ENCODE peak calls at places on chromosomes 12 and 14, in eight cellular contexts. X is HEK293T, B is NCI-H1092 treated with DMSO at 0.1 percent for 48 hours, M is PC-3, F is SW480, P is A673, Z is type B pancreatic cell, U is neural progenitor cell. J is an unnamed sample.

GRCh38 chr12:130396667-130397066 is 59.0 kb downstream of the PIWIL1 start:
- DNase-seq in X (no peak), U (no peak), B (no peak), P (no peak), Z (no peak), M (no peak), F (no peak), J (no peak)

GRCh38 chr12:64672925-64673409 is 62.7 kb downstream of the RASSF3 start:
- DNase-seq in X (no peak), Z (no peak), M (peak; percentile 42), U (no peak), B (peak; percentile 78), P (peak; percentile 93), F (peak; percentile 33), J (no peak)

GRCh38 chr12:81450920-81451739 is 308.0 kb downstream of the PPFIA2 start:
- DNase-seq in Z (no peak), M (peak; percentile 72), X (peak; percentile 64), U (peak; percentile 92), P (peak; percentile 88), F (peak; percentile 51), B (peak; percentile 33), J (no peak)

GRCh38 chr14:92613008-92613658 is 99.6 kb downstream of the RIN3 start:
- DNase-seq in F (no peak), M (peak; percentile 44), U (peak; percentile 78), B (peak; percentile 13), X (peak; percentile 71), P (peak; percentile 35), Z (no peak), J (no peak)

GRCh38 chr14:62691613-62692489 is 353.4 kb downstream of the KCNH5 start:
- DNase-seq in X (peak; percentile 20), F (peak; percentile 90), M (peak; percentile 95), Z (no peak), U (no peak), P (peak; percentile 82), B (peak; percentile 40), J (no peak)

GRCh38 chr12:110135012-110135411 is 10.9 kb downstream of the IFT81 start:
- DNase-seq in U (no peak), B (no peak), P (peak; percentile 28), F (no peak), X (no peak), Z (no peak), M (peak; percentile 44), J (no peak)

GRCh38 chr12:75816892-75817291 is 214.7 kb downstream of the PHLDA1 start:
- DNase-seq in Z (no peak), B (peak; percentile 3), U (no peak), F (peak; percentile 48), M (peak; percentile 92), X (no peak), P (peak; percentile 59), J (no peak)

GRCh38 chr14:69355955-69356321 is 42.2 kb downstream of the ERH start:
- DNase-seq in F (no peak), Z (no peak), X (no peak), M (peak; percentile 37), B (no peak), P (no peak), U (no peak), J (no peak)

GRCh38 chr12:72453079-72453478 is 180.9 kb downstream of the TRHDE start:
- DNase-seq in P (no peak), X (no peak), Z (no peak), U (no peak), B (no peak), F (no peak), M (no peak), J (no peak)

GRCh38 chr14:29352681-29353080 is 575.0 kb downstream of the PRKD1 start:
- DNase-seq in B (no peak), X (no peak), P (no peak), M (no peak), U (no peak), F (no peak), Z (no peak), J (no peak)

GRCh38 chr12:1607940-1608782 is 13.8 kb upstream of the FBXL14 start:
- DNase-seq in X (no peak), M (no peak), U (no peak), B (no peak), P (peak; percentile 73), Z (no peak), F (peak; percentile 46), J (no peak)

GRCh38 chr12:45928309-45928708 is 62.1 kb downstream of the SCAF11 start:
- DNase-seq in M (peak; percentile 32), X (no peak), F (no peak), B (no peak), P (no peak), U (no peak), Z (no peak), J (no peak)

GRCh38 chr14:51298895-51299294 is 58.8 kb downstream of the TMX1 start:
- DNase-seq in X (no peak), P (no peak), Z (no peak), M (peak; percentile 18), U (no peak), F (no peak), B (no peak), J (no peak)

GRCh38 chr14:90721619-90722305 is 94.5 kb downstream of the TTC7B start:
- DNase-seq in M (peak; percentile 50), P (no peak), Z (peak; percentile 2), X (no peak), U (no peak), F (peak; percentile 25), B (no peak), J (no peak)

GRCh38 chr14:105888784-105889665 is 362.6 kb downstream of the TMEM121 start:
- DNase-seq in M (no peak), F (no peak), U (no peak), P (no peak), Z (no peak), X (no peak), B (no peak), J (peak; percentile 64)

GRCh38 chr12:127675936-127676335 is 591.0 kb upstream of the TMEM132C start:
- DNase-seq in P (no peak), M (peak; percentile 19), B (no peak), U (no peak), X (no peak), F (no peak), Z (no peak), J (no peak)

GRCh38 chr14:69699743-69700309 is 67.1 kb upstream of the SRSF5 start:
- DNase-seq in P (no peak), F (no peak), U (no peak), M (no peak), Z (no peak), X (no peak), B (no peak), J (no peak)

GRCh38 chr12:110501378-110501721 is 561 bp downstream of the VPS29 start:
- DNase-seq in U (peak; percentile 46), P (peak; percentile 51), B (peak; percentile 20), F (peak; percentile 79), Z (no peak), X (peak; percentile 31), M (peak; percentile 60), J (no peak)

GRCh38 chr12:85781751-85782150 is 54.5 kb downstream of the RASSF9 start:
- DNase-seq in Z (no peak), F (no peak), X (no peak), B (peak; percentile 90), P (no peak), U (no peak), M (no peak), J (no peak)

GRCh38 chr12:12072064-12072760 is 1.5 kb downstream of the BCL2L14 start:
- DNase-seq in U (no peak), Z (no peak), F (no peak), P (no peak), M (no peak), X (no peak), B (no peak), J (no peak)

GRCh38 chr14:62532186-62532585 is 513.1 kb downstream of the KCNH5 start:
- DNase-seq in M (peak; percentile 39), P (no peak), B (no peak), U (no peak), F (no peak), X (no peak), Z (no peak), J (no peak)

GRCh38 chr12:84779169-84779568 is 133.4 kb downstream of the SLC6A15 start:
- DNase-seq in F (no peak), B (no peak), P (no peak), M (peak; percentile 26), Z (no peak), U (no peak), X (no peak), J (no peak)

GRCh38 chr14:102066041-102066451 is 20.8 kb downstream of the HSP90AA1 start:
- DNase-seq in F (no peak), U (no peak), X (no peak), M (no peak), Z (no peak), P (no peak), B (no peak), J (no peak)

GRCh38 chr12:122917508-122918227 is 21.7 kb upstream of the VPS37B start:
- DNase-seq in B (no peak), M (peak; percentile 93), P (no peak), X (no peak), U (no peak), Z (no peak), F (no peak), J (no peak)

GRCh38 chr14:51082394-51082793 is 12.5 kb downstream of the TRIM9 start:
- DNase-seq in F (no peak), U (no peak), M (no peak), Z (no peak), B (no peak), X (no peak), P (no peak), J (no peak)

GRCh38 chr12:107436376-107436775 is 249.2 kb upstream of the PWP1 start:
- DNase-seq in X (no peak), B (no peak), F (peak; percentile 46), U (peak; percentile 31), Z (no peak), M (peak; percentile 37), P (no peak), J (no peak)

GRCh38 chr12:3158851-3159465 is 81.8 kb downstream of the TSPAN9 start:
- DNase-seq in P (peak; percentile 57), U (no peak), X (no peak), B (no peak), Z (no peak), F (no peak), M (no peak), J (no peak)

GRCh38 chr14:65230287-65230728 is 128.0 kb upstream of the MAX start:
- DNase-seq in X (no peak), P (peak; percentile 34), Z (no peak), U (no peak), M (no peak), B (peak; percentile 98), F (peak; percentile 65), J (no peak)

GRCh38 chr12:107014050-107014449 is 27.1 kb upstream of the MTERF2 start:
- DNase-seq in F (peak; percentile 50), B (no peak), P (no peak), U (no peak), Z (no peak), M (peak; percentile 92), X (no peak), J (no peak)

GRCh38 chr12:132282950-132283771 is 46.2 kb downstream of the GALNT9 start:
- DNase-seq in P (no peak), B (no peak), Z (no peak), U (no peak), F (peak; percentile 83), X (no peak), M (peak; percentile 51), J (no peak)

GRCh38 chr12:79515526-79515935 is 175.2 kb downstream of the PAWR start:
- DNase-seq in P (no peak), F (no peak), Z (no peak), M (no peak), U (no peak), X (no peak), B (no peak), J (no peak)

GRCh38 chr12:6113691-6114475 is 10.6 kb downstream of the VWF start:
- DNase-seq in F (no peak), B (no peak), M (no peak), X (no peak), U (no peak), P (no peak), Z (no peak), J (peak; percentile 55)

GRCh38 chr12:120758798-120759590 is 33.4 kb downstream of the ACADS start:
- DNase-seq in M (no peak), F (no peak), Z (no peak), P (no peak), U (no peak), X (no peak), B (no peak), J (peak; percentile 22)

GRCh38 chr14:68795602-68796417 is 2.9 kb upstream of the ZFP36L1 start:
- DNase-seq in M (peak; percentile 84), F (peak; percentile 87), X (peak; percentile 79), B (peak; percentile 27), Z (peak; percentile 89), U (peak; percentile 88), P (peak; percentile 69), J (peak; percentile 94)